ENCODE peak calls at places on chromosomes 7 and 10, in four cellular contexts. T is stomach; J is activated CD4-positive, alpha-beta T cell treated with anti-CD3 and anti-CD28 coated beads, Interleukin-2, amount 50 U/mL, for 1 hour; B is iris pigment epithelial cell. W is an unnamed sample.

GRCh38 chr10:48556065-48556464 is 48.8 kb downstream of the ARHGAP22 start:
- DNase-seq in T (no peak), J (no peak), B (no peak), W (no peak)

GRCh38 chr7:156374335-156374734 is 266.2 kb upstream of the RNF32 start:
- DNase-seq in T (no peak), J (no peak), B (no peak), W (no peak)

GRCh38 chr10:124515244-124515970 is 53.8 kb downstream of the LHPP start:
- DNase-seq in T (no peak), J (no peak), B (no peak), W (no peak)

GRCh38 chr10:118952493-118953295 is 76.8 kb upstream of the NANOS1 start:
- DNase-seq in T (peak; percentile 9), J (no peak), B (no peak), W (no peak)

GRCh38 chr7:76514926-76515325 is 4.6 kb downstream of the UPK3B start:
- DNase-seq in T (no peak), J (no peak), B (no peak), W (no peak)

GRCh38 chr7:130893441-130893894 is 159.5 kb upstream of the KLF14 start:
- DNase-seq in T (no peak), J (no peak), B (peak; percentile 68), W (no peak)

GRCh38 chr10:110529596-110530011 is 31.9 kb downstream of the DUSP5 start:
- DNase-seq in T (no peak), J (no peak), B (no peak), W (no peak)

GRCh38 chr10:34906021-34906965 is 91.2 kb upstream of the PARD3 start:
- DNase-seq in T (no peak), J (no peak), B (peak; percentile 85), W (peak; percentile 35)